ENCODE peak calls at places on chromosomes 11 and 22, in five cellular contexts. I is brain microvascular endothelial cell, L is prostate gland, K is fibroblast of the aortic adventitia, A is PC-3. H is an unnamed sample.

GRCh38 chr11:59614277-59615131 is 1.1 kb downstream of the OSBP start:
- DNase-seq in I (peak), A (peak), K (peak), L (peak), H (no peak)

GRCh38 chr22:22431271-22432220 is 77.0 kb downstream of the ZNF280B start:
- DNase-seq in L (peak), I (peak), A (peak), K (peak), H (no peak)

GRCh38 chr11:8709002-8709672 is 26.5 kb downstream of the RPL27A start:
- DNase-seq in L (peak), I (no peak), A (no peak), K (peak), H (peak)

GRCh38 chr22:25829808-25830777 is 88.1 kb downstream of the MYO18B start:
- DNase-seq in I (no peak), L (no peak), K (no peak), A (no peak), H (no peak)

GRCh38 chr11:121489823-121490222 is 37.1 kb upstream of the SORL1-AS1 start:
- DNase-seq in K (no peak), L (no peak), A (no peak), I (no peak), H (no peak)

GRCh38 chr11:102637731-102638130 is 12.6 kb upstream of the MMP20 start:
- DNase-seq in K (no peak), A (no peak), I (no peak), L (no peak), H (no peak)

GRCh38 chr11:126543691-126544090 is 188.2 kb downstream of the ST3GAL4 start:
- DNase-seq in L (peak), A (no peak), K (no peak), I (no peak), H (no peak)

GRCh38 chr22:45888221-45889092 is 88.5 kb downstream of the WNT7B start:
- DNase-seq in I (no peak), L (no peak), K (no peak), A (no peak), H (no peak)

GRCh38 chr11:1825039-1825740 is 9.6 kb upstream of the SYT8 start:
- DNase-seq in A (no peak), K (no peak), L (no peak), I (no peak), H (no peak)

GRCh38 chr22:35643991-35644390 is 4.3 kb upstream of the APOL6 start:
- DNase-seq in K (no peak), I (no peak), L (no peak), A (peak), H (peak)

GRCh38 chr11:125441648-125442410 is 54.2 kb downstream of the FEZ1 start:
- DNase-seq in I (no peak), L (no peak), K (no peak), A (no peak), H (no peak)

GRCh38 chr22:19957445-19957844 is 15.8 kb upstream of the TXNRD2 start:
- DNase-seq in A (no peak), L (no peak), I (no peak), K (no peak), H (no peak)
- TF ChIP-seq CTCF in A (no peak), L (no peak), I (peak), K (no peak), H (no peak)

GRCh38 chr11:15629690-15630321 is 515.1 kb downstream of the INSC start:
- DNase-seq in I (peak), A (no peak), L (no peak), K (no peak), H (no peak)
- TF ChIP-seq CTCF in I (peak), A (peak), L (no peak), K (peak), H (peak)

DNA sequence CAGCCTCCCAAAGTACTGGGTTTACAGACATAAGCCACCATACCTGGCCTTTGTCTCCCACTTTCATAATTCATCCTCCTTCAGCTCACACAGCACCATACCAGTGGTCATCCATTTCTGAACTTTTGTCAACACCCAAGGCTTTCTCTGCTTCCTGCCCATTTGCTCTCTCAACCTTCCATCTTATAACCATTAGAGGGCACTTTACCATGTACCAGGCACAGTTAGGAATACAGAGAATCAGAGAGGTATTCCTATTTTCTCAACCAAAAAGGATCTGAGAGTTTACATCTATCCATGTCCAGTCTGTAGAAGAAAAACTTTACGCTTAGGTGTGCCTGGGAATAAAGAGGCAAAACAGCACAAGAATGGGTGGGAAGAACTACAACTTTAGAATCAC is 397.6 kb downstream of the BUD13 start:
- DNase-seq in K (no peak), I (no peak), A (no peak), L (no peak), H (no peak)
- TF ChIP-seq CTCF in K (no peak), I (no peak), A (no peak), L (no peak), H (no peak)

DNA sequence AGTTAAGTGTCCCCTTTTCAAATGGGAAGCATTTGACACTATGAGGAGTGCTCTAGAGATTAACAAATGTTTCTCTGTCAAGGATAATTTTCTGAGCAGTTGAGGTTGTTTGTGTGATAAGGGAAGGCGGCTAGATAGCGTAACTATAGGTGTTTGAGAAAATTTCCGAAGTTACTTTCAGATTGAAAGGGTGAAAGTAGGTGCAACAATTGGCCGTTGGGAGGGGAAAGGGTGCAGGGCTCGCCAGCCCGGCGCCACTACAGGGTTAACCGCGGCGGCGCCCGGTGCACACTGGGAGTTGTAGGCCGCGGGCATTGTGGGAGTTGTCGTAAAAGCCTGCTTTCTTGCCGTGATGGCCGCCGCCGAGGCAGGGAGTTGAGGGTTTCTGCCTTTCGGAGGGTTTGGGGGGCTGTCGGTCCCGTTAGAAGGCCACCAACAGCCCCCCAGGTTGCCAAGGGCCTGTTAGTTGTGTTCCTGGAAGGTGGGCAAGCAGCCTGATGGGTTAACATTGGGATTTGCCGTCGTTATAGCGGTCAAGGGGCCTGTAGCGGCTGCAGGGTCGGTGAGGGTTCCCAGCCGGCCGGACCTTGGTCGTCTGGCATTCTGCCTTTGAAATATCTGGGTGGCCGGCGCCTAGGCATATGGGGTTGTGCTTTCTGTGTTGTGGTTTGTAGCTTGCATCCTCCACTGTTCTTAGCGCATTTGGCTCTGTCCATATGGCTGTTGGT is 36.5 kb upstream of the HSD17B12 start:
- DNase-seq in A (peak), K (peak), L (peak), I (peak), H (peak)
- TF ChIP-seq CTCF in A (no peak), K (no peak), L (peak), I (no peak), H (peak)

DNA sequence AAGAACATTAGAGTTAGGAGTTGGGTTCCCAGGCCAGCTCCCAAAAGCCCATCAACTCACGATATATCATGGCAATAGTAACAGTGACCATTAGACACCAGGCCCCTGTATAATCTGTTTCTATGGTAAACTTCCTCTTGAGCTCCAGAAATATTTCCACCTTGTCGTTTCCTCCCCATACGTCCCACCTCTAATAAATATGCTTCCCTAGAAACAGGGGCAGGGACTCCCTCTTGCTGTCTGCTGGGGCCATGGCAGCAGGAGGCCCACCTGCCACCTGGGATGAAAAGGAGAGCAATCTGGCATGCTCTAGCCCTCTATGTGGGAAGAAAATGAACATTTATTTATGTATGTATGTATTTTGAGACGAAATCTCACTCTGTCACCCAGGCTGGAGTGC is 32.2 kb upstream of the AMOTL1 start:
- DNase-seq in K (no peak), L (no peak), I (no peak), A (no peak), H (no peak)
- TF ChIP-seq CTCF in K (no peak), L (no peak), I (no peak), A (no peak), H (no peak)

DNA sequence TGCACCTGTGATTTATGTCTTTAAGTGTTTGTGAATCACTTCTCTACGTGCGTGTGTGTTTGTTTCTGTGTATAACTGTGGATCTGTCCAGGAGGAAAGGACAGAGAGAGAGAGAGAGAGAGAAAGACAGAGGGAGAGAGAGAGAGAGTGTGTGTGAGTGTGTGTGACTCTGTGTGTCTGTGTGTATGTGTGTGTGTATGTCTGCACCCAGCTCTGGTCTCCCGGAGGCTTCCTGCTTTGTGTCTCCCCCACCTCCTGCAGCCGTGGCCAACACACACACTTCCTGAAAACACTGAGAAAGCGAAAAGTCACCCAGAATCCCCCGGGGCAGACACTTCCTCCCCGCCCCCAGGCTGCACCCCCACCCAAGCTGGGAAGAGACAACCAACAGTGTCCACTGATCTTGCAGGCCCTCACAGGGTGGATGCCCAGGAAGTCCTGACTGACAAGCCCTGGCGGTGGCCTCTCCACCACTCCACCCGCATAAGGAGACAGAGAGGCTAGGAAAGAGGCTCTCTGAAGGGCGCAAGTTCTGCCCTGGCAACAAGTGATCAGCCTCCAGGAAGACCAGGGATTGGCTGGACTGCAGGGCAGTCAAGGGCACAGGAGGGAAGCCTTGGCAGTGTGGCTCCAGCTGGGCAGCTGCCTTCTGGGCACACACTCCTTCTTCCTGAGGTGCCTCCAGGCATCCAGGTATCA is 30.0 kb downstream of the ARAP1 start:
- DNase-seq in I (peak), L (peak), K (peak), A (peak), H (peak)
- TF ChIP-seq CTCF in I (no peak), L (peak), K (no peak), A (no peak), H (no peak)

DNA sequence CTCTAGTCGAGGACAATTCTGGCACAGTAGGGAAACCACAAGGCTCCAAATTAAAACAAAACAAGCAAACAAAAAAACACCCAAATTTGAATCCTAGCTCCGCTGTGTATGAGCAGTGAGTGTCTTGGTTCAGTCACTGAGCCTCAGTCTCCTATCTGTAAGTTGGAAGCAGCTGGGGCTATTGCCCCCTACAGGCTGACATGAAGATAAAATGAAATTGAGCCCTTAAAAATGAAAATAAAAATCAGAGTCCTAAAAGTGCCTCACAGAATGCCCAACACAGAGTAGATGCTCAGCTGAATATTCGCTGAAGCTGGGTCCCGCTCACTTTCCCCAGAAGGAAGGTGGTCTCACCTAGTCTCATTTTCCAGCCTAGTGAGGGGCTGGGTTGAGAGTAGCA is 65.2 kb downstream of the PDE2A start:
- DNase-seq in L (no peak), A (peak), I (no peak), K (peak), H (no peak)
- TF ChIP-seq CTCF in L (peak), A (peak), I (peak), K (peak), H (peak)

GRCh38 chr11:101336858-101337257 is 207.2 kb upstream of the PGR start:
- DNase-seq in I (no peak), L (no peak), A (no peak), K (no peak), H (no peak)
- TF ChIP-seq CTCF in I (no peak), L (no peak), A (no peak), K (no peak), H (no peak)

GRCh38 chr22:17540481-17540880 is 22.8 kb upstream of the SLC25A18 start:
- DNase-seq in L (no peak), A (no peak), K (no peak), I (no peak), H (no peak)
- TF ChIP-seq CTCF in L (no peak), A (peak), K (no peak), I (peak), H (no peak)